ENCODE peak calls at places on chromosomes 11 and 22, in seven cellular contexts. One of them, this sample, is unnamed.

GRCh38 chr11:11155962-11156815 is 196.9 kb downstream of the CSNK2A3 start:
- DNase-seq in T-cell: peak
- DNase-seq in left ventricle myocardium inferior: no peak
- DNase-seq in T-helper 2 cell: peak
- DNase-seq in iris pigment epithelial cell: no peak
- DNase-seq in dermis blood vessel endothelial cell: peak
- DNase-seq in LHCN-M2: no peak
- DNase-seq in this sample: no peak

GRCh38 chr22:17103351-17103750 is 17.8 kb downstream of the TMEM121B start:
- DNase-seq in dermis blood vessel endothelial cell: no peak
- DNase-seq in LHCN-M2: no peak
- DNase-seq in T-helper 2 cell: no peak
- DNase-seq in T-cell: no peak
- DNase-seq in iris pigment epithelial cell: no peak
- DNase-seq in left ventricle myocardium inferior: no peak
- DNase-seq in this sample: no peak

GRCh38 chr11:14362613-14363012 is 3.6 kb upstream of the RRAS2 start:
- DNase-seq in T-cell: no peak
- DNase-seq in T-helper 2 cell: no peak
- DNase-seq in iris pigment epithelial cell: no peak
- DNase-seq in dermis blood vessel endothelial cell: no peak
- DNase-seq in LHCN-M2: no peak
- DNase-seq in left ventricle myocardium inferior: peak
- DNase-seq in this sample: no peak

GRCh38 chr11:61445535-61445934 is 15.6 kb downstream of the SDHAF2 start:
- DNase-seq in LHCN-M2: peak
- DNase-seq in T-cell: no peak
- DNase-seq in T-helper 2 cell: no peak
- DNase-seq in dermis blood vessel endothelial cell: no peak
- DNase-seq in iris pigment epithelial cell: no peak
- DNase-seq in left ventricle myocardium inferior: no peak
- DNase-seq in this sample: peak

GRCh38 chr11:56013805-56014204 is 13.6 kb upstream of the OR5AS1 start:
- DNase-seq in left ventricle myocardium inferior: no peak
- DNase-seq in T-helper 2 cell: no peak
- DNase-seq in T-cell: no peak
- DNase-seq in LHCN-M2: no peak
- DNase-seq in iris pigment epithelial cell: no peak
- DNase-seq in dermis blood vessel endothelial cell: no peak
- DNase-seq in this sample: no peak

GRCh38 chr11:62402226-62402625 is 16.6 kb upstream of the SCGB1A1 start:
- DNase-seq in dermis blood vessel endothelial cell: no peak
- DNase-seq in iris pigment epithelial cell: no peak
- DNase-seq in LHCN-M2: no peak
- DNase-seq in T-cell: peak
- DNase-seq in left ventricle myocardium inferior: peak
- DNase-seq in T-helper 2 cell: peak
- DNase-seq in this sample: no peak

GRCh38 chr11:19676508-19677379 is 35.9 kb upstream of the NAV2 start:
- DNase-seq in LHCN-M2: peak
- DNase-seq in left ventricle myocardium inferior: no peak
- DNase-seq in T-helper 2 cell: no peak
- DNase-seq in iris pigment epithelial cell: no peak
- DNase-seq in dermis blood vessel endothelial cell: peak
- DNase-seq in T-cell: no peak
- DNase-seq in this sample: no peak

GRCh38 chr11:2463766-2464277 is 19.0 kb downstream of the KCNQ1 start:
- DNase-seq in T-helper 2 cell: no peak
- DNase-seq in dermis blood vessel endothelial cell: no peak
- DNase-seq in left ventricle myocardium inferior: no peak
- DNase-seq in T-cell: no peak
- DNase-seq in iris pigment epithelial cell: no peak
- DNase-seq in LHCN-M2: no peak
- DNase-seq in this sample: no peak

GRCh38 chr22:30305519-30305905 is 16.2 kb upstream of the CASTOR1 start:
- DNase-seq in T-cell: peak
- DNase-seq in iris pigment epithelial cell: peak
- DNase-seq in T-helper 2 cell: peak
- DNase-seq in LHCN-M2: no peak
- DNase-seq in dermis blood vessel endothelial cell: peak
- DNase-seq in left ventricle myocardium inferior: peak
- DNase-seq in this sample: no peak

GRCh38 chr22:29207231-29207550 is 1.5 kb downstream of the EMID1 start:
- DNase-seq in left ventricle myocardium inferior: no peak
- DNase-seq in iris pigment epithelial cell: no peak
- DNase-seq in LHCN-M2: no peak
- DNase-seq in dermis blood vessel endothelial cell: no peak
- DNase-seq in T-helper 2 cell: no peak
- DNase-seq in T-cell: no peak
- DNase-seq in this sample: no peak

GRCh38 chr11:130904380-130904779 is 11.9 kb downstream of the SNX19 start:
- DNase-seq in LHCN-M2: peak
- DNase-seq in T-cell: no peak
- DNase-seq in iris pigment epithelial cell: peak
- DNase-seq in T-helper 2 cell: no peak
- DNase-seq in left ventricle myocardium inferior: no peak
- DNase-seq in dermis blood vessel endothelial cell: peak
- DNase-seq in this sample: no peak

GRCh38 chr22:27880778-27881394 is 38.2 kb downstream of the PITPNB start:
- DNase-seq in T-helper 2 cell: no peak
- DNase-seq in left ventricle myocardium inferior: no peak
- DNase-seq in iris pigment epithelial cell: peak
- DNase-seq in LHCN-M2: peak
- DNase-seq in dermis blood vessel endothelial cell: peak
- DNase-seq in T-cell: no peak
- DNase-seq in this sample: peak

GRCh38 chr11:11669447-11669846 is 47.6 kb upstream of the GALNT18 start:
- DNase-seq in dermis blood vessel endothelial cell: peak
- DNase-seq in T-helper 2 cell: no peak
- DNase-seq in iris pigment epithelial cell: no peak
- DNase-seq in T-cell: no peak
- DNase-seq in left ventricle myocardium inferior: no peak
- DNase-seq in LHCN-M2: no peak
- DNase-seq in this sample: no peak

GRCh38 chr22:21835378-21835777 is 32.1 kb downstream of the MAPK1 start:
- DNase-seq in iris pigment epithelial cell: no peak
- DNase-seq in dermis blood vessel endothelial cell: no peak
- DNase-seq in T-cell: no peak
- DNase-seq in LHCN-M2: no peak
- DNase-seq in left ventricle myocardium inferior: no peak
- DNase-seq in T-helper 2 cell: no peak
- DNase-seq in this sample: no peak

GRCh38 chr11:103541186-103541795 is 432.1 kb downstream of the DYNC2H1 start:
- DNase-seq in left ventricle myocardium inferior: no peak
- DNase-seq in T-cell: no peak
- DNase-seq in T-helper 2 cell: no peak
- DNase-seq in dermis blood vessel endothelial cell: peak
- DNase-seq in iris pigment epithelial cell: no peak
- DNase-seq in LHCN-M2: no peak
- DNase-seq in this sample: no peak

This sample was measured in foreskin fibroblast.